ENCODE peak calls at places on chromosomes 13 and 19, in nine cellular contexts. One of them, this sample, is unnamed.

GRCh38 chr19:3184847-3185481 is 766 bp upstream of the NCLN start:
- DNase-seq in right lobe of liver: peak
- DNase-seq in fibroblast of lung: no peak
- DNase-seq in neural progenitor cell: peak
- DNase-seq in heart right ventricle: no peak
- DNase-seq in psoas muscle: peak
- DNase-seq in Peyer's patch: peak
- DNase-seq in AG04450: no peak
- DNase-seq in naive thymus-derived CD4-positive, alpha-beta T cell: no peak
- DNase-seq in this sample: no peak

GRCh38 chr13:42895781-42896180 is 96.3 kb downstream of the EPSTI1 start:
- DNase-seq in right lobe of liver: no peak
- DNase-seq in fibroblast of lung: no peak
- DNase-seq in neural progenitor cell: no peak
- DNase-seq in heart right ventricle: no peak
- DNase-seq in psoas muscle: peak
- DNase-seq in Peyer's patch: no peak
- DNase-seq in AG04450: no peak
- DNase-seq in naive thymus-derived CD4-positive, alpha-beta T cell: no peak
- DNase-seq in this sample: no peak

GRCh38 chr19:4878491-4878968 is 11.1 kb upstream of the PLIN3 start:
- DNase-seq in right lobe of liver: no peak
- DNase-seq in fibroblast of lung: no peak
- DNase-seq in neural progenitor cell: peak
- DNase-seq in heart right ventricle: no peak
- DNase-seq in psoas muscle: peak
- DNase-seq in Peyer's patch: no peak
- DNase-seq in AG04450: no peak
- DNase-seq in naive thymus-derived CD4-positive, alpha-beta T cell: no peak
- DNase-seq in this sample: no peak

GRCh38 chr19:55472463-55472862 is 4.0 kb upstream of the ZNF628 start:
- DNase-seq in right lobe of liver: no peak
- DNase-seq in fibroblast of lung: peak
- DNase-seq in neural progenitor cell: no peak
- DNase-seq in heart right ventricle: no peak
- DNase-seq in psoas muscle: no peak
- DNase-seq in Peyer's patch: no peak
- DNase-seq in AG04450: no peak
- DNase-seq in naive thymus-derived CD4-positive, alpha-beta T cell: no peak
- DNase-seq in this sample: no peak

GRCh38 chr19:18897108-18898029 is 1.4 kb upstream of the CERS1 start:
- DNase-seq in right lobe of liver: no peak
- DNase-seq in fibroblast of lung: no peak
- DNase-seq in neural progenitor cell: no peak
- DNase-seq in heart right ventricle: no peak
- DNase-seq in psoas muscle: no peak
- DNase-seq in Peyer's patch: no peak
- DNase-seq in AG04450: no peak
- DNase-seq in naive thymus-derived CD4-positive, alpha-beta T cell: no peak
- DNase-seq in this sample: no peak

GRCh38 chr19:28634031-28634328 is 579.0 kb downstream of the UQCRFS1 start:
- DNase-seq in right lobe of liver: no peak
- DNase-seq in fibroblast of lung: no peak
- DNase-seq in neural progenitor cell: no peak
- DNase-seq in heart right ventricle: no peak
- DNase-seq in psoas muscle: no peak
- DNase-seq in Peyer's patch: no peak
- DNase-seq in AG04450: no peak
- DNase-seq in naive thymus-derived CD4-positive, alpha-beta T cell: no peak
- DNase-seq in this sample: no peak

GRCh38 chr19:6676288-6676687 is 6.3 kb upstream of the TNFSF14 start:
- DNase-seq in right lobe of liver: no peak
- DNase-seq in fibroblast of lung: no peak
- DNase-seq in neural progenitor cell: no peak
- DNase-seq in heart right ventricle: no peak
- DNase-seq in psoas muscle: no peak
- DNase-seq in Peyer's patch: no peak
- DNase-seq in AG04450: no peak
- DNase-seq in naive thymus-derived CD4-positive, alpha-beta T cell: no peak
- DNase-seq in this sample: no peak

GRCh38 chr13:112735791-112736190 is 46.0 kb downstream of the ATP11A start:
- DNase-seq in right lobe of liver: no peak
- DNase-seq in fibroblast of lung: no peak
- DNase-seq in neural progenitor cell: no peak
- DNase-seq in heart right ventricle: no peak
- DNase-seq in psoas muscle: no peak
- DNase-seq in Peyer's patch: no peak
- DNase-seq in AG04450: no peak
- DNase-seq in naive thymus-derived CD4-positive, alpha-beta T cell: no peak
- DNase-seq in this sample: no peak

GRCh38 chr13:50261502-50261901 is 246.3 kb downstream of the KCNRG start:
- DNase-seq in right lobe of liver: no peak
- DNase-seq in fibroblast of lung: no peak
- DNase-seq in neural progenitor cell: no peak
- DNase-seq in heart right ventricle: no peak
- DNase-seq in psoas muscle: no peak
- DNase-seq in Peyer's patch: no peak
- DNase-seq in AG04450: no peak
- DNase-seq in naive thymus-derived CD4-positive, alpha-beta T cell: no peak
- DNase-seq in this sample: no peak
- H3K4me3 ChIP-seq in right lobe of liver: no peak
- H3K4me3 ChIP-seq in fibroblast of lung: no peak
- H3K4me3 ChIP-seq in neural progenitor cell: no peak
- H3K4me3 ChIP-seq in heart right ventricle: no peak
- H3K4me3 ChIP-seq in psoas muscle: no peak
- H3K4me3 ChIP-seq in Peyer's patch: no peak
- H3K4me3 ChIP-seq in AG04450: no peak
- H3K4me3 ChIP-seq in naive thymus-derived CD4-positive, alpha-beta T cell: no peak
- H3K4me3 ChIP-seq in this sample: no peak

GRCh38 chr13:30401347-30401746 is 20.9 kb upstream of the UBE2L5 start:
- DNase-seq in right lobe of liver: no peak
- DNase-seq in fibroblast of lung: no peak
- DNase-seq in neural progenitor cell: no peak
- DNase-seq in heart right ventricle: no peak
- DNase-seq in psoas muscle: no peak
- DNase-seq in Peyer's patch: no peak
- DNase-seq in AG04450: no peak
- DNase-seq in naive thymus-derived CD4-positive, alpha-beta T cell: no peak
- DNase-seq in this sample: no peak

GRCh38 chr13:30395192-30396158 is 26.8 kb upstream of the UBE2L5 start:
- DNase-seq in right lobe of liver: peak
- DNase-seq in fibroblast of lung: peak
- DNase-seq in neural progenitor cell: peak
- DNase-seq in heart right ventricle: peak
- DNase-seq in psoas muscle: peak
- DNase-seq in Peyer's patch: peak
- DNase-seq in AG04450: peak
- DNase-seq in naive thymus-derived CD4-positive, alpha-beta T cell: peak
- DNase-seq in this sample: peak

GRCh38 chr13:30396434-30397075 is 25.7 kb upstream of the UBE2L5 start:
- DNase-seq in right lobe of liver: no peak
- DNase-seq in fibroblast of lung: no peak
- DNase-seq in neural progenitor cell: no peak
- DNase-seq in heart right ventricle: no peak
- DNase-seq in psoas muscle: no peak
- DNase-seq in Peyer's patch: no peak
- DNase-seq in AG04450: no peak
- DNase-seq in naive thymus-derived CD4-positive, alpha-beta T cell: no peak
- DNase-seq in this sample: no peak

GRCh38 chr13:30400376-30400775 is 21.9 kb upstream of the UBE2L5 start:
- DNase-seq in right lobe of liver: no peak
- DNase-seq in fibroblast of lung: no peak
- DNase-seq in neural progenitor cell: no peak
- DNase-seq in heart right ventricle: no peak
- DNase-seq in psoas muscle: no peak
- DNase-seq in Peyer's patch: no peak
- DNase-seq in AG04450: no peak
- DNase-seq in naive thymus-derived CD4-positive, alpha-beta T cell: no peak
- DNase-seq in this sample: no peak

DNA sequence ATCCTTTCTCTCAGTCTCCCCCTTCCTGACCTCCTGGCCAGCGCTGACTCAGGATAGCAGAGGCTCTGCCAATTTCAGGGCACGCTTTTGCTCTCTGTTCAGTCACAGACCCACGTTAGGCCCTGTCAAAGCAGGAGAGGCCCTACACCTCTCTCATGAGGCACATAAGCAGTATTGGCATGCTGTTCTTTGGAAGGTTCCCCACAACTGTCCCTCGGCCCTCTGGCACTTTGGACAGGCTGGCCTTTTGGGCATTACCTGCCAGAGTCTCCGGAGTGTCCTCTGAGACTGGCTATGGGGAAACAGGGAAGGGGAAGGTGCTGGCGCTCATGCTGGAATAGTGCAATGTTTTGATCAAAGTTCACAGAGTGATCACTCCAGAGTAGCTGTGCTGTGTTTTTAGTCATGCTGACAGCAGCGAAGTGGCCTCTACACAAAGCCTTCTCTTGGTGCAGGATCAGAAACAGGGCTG is 23.7 kb upstream of the UBE2L5 start:
- DNase-seq in right lobe of liver: peak
- DNase-seq in fibroblast of lung: no peak
- DNase-seq in neural progenitor cell: no peak
- DNase-seq in heart right ventricle: no peak
- DNase-seq in psoas muscle: no peak
- DNase-seq in Peyer's patch: no peak
- DNase-seq in AG04450: no peak
- DNase-seq in naive thymus-derived CD4-positive, alpha-beta T cell: no peak
- DNase-seq in this sample: no peak
- H3K27ac ChIP-seq in right lobe of liver: peak
- H3K27ac ChIP-seq in fibroblast of lung: no peak
- H3K27ac ChIP-seq in neural progenitor cell: no peak
- H3K27ac ChIP-seq in heart right ventricle: no peak
- H3K27ac ChIP-seq in psoas muscle: no peak
- H3K27ac ChIP-seq in Peyer's patch: peak
- H3K27ac ChIP-seq in AG04450: no peak
- H3K27ac ChIP-seq in naive thymus-derived CD4-positive, alpha-beta T cell: no peak
- H3K27ac ChIP-seq in this sample: no peak

GRCh38 chr19:13011653-13012389 is 16.5 kb downstream of the NFIX start:
- DNase-seq in right lobe of liver: no peak
- DNase-seq in fibroblast of lung: no peak
- DNase-seq in neural progenitor cell: no peak
- DNase-seq in heart right ventricle: no peak
- DNase-seq in psoas muscle: peak
- DNase-seq in Peyer's patch: no peak
- DNase-seq in AG04450: no peak
- DNase-seq in naive thymus-derived CD4-positive, alpha-beta T cell: peak
- DNase-seq in this sample: no peak

GRCh38 chr19:13008926-13009787 is 13.9 kb downstream of the NFIX start:
- DNase-seq in right lobe of liver: no peak
- DNase-seq in fibroblast of lung: no peak
- DNase-seq in neural progenitor cell: no peak
- DNase-seq in heart right ventricle: no peak
- DNase-seq in psoas muscle: no peak
- DNase-seq in Peyer's patch: no peak
- DNase-seq in AG04450: no peak
- DNase-seq in naive thymus-derived CD4-positive, alpha-beta T cell: no peak
- DNase-seq in this sample: no peak

GRCh38 chr19:13012390-13012689 is 17.1 kb downstream of the NFIX start:
- DNase-seq in right lobe of liver: no peak
- DNase-seq in fibroblast of lung: no peak
- DNase-seq in neural progenitor cell: no peak
- DNase-seq in heart right ventricle: no peak
- DNase-seq in psoas muscle: no peak
- DNase-seq in Peyer's patch: no peak
- DNase-seq in AG04450: no peak
- DNase-seq in naive thymus-derived CD4-positive, alpha-beta T cell: no peak
- DNase-seq in this sample: no peak

GRCh38 chr19:13010992-13011652 is 15.8 kb downstream of the NFIX start:
- DNase-seq in right lobe of liver: no peak
- DNase-seq in fibroblast of lung: no peak
- DNase-seq in neural progenitor cell: no peak
- DNase-seq in heart right ventricle: no peak
- DNase-seq in psoas muscle: no peak
- DNase-seq in Peyer's patch: no peak
- DNase-seq in AG04450: no peak
- DNase-seq in naive thymus-derived CD4-positive, alpha-beta T cell: no peak
- DNase-seq in this sample: no peak

DNA sequence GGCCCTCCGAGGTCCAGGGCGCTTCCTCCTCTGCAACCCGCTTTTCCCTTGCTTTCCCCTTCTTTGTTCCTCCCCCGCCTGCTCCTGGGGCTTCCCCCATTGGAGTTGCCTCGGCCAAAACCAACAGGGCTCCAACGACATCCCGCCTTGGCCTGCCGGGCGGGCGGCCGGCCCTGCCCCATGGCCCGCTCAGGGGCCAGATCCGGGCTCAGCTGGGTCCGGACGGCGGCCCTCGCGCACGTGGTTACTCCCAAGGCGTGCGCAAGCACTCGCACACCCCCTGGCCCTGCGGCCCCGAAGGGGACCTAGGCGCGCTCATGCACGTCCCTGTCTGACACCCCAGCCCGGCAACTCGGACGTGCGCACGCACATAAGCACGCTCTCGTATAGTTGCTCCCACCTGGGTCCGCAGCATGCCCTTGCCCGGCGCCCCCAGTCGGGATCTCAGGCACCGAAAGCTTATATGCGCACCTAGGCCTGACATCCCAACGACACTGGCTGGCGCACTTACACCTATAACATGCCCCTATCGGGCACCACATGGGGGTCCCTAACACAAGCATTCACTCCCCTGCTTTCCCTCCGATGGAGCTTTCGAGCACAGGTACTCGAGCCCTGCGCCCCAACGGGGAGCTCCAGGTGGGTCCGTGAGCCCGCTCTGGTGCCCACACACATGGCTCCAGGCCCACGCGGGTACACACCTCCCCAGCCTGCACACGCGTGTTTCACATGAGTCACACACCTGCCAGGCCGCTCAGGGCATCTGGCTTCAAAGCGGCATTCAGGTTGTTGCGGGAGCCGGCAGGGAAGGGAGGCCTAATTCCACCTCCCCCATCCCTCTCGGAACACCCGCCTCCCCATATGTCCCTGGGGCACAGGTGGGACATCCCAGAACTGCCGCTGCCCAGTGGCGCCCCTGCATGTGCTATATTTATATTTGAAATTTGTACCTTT is 15.0 kb downstream of the NFIX start:
- DNase-seq in right lobe of liver: no peak
- DNase-seq in fibroblast of lung: no peak
- DNase-seq in neural progenitor cell: no peak
- DNase-seq in heart right ventricle: no peak
- DNase-seq in psoas muscle: peak
- DNase-seq in Peyer's patch: no peak
- DNase-seq in AG04450: no peak
- DNase-seq in naive thymus-derived CD4-positive, alpha-beta T cell: no peak
- DNase-seq in this sample: peak
- H3K4me3 ChIP-seq in right lobe of liver: no peak
- H3K4me3 ChIP-seq in fibroblast of lung: no peak
- H3K4me3 ChIP-seq in neural progenitor cell: no peak
- H3K4me3 ChIP-seq in heart right ventricle: no peak
- H3K4me3 ChIP-seq in psoas muscle: peak
- H3K4me3 ChIP-seq in Peyer's patch: no peak
- H3K4me3 ChIP-seq in AG04450: no peak
- H3K4me3 ChIP-seq in naive thymus-derived CD4-positive, alpha-beta T cell: no peak
- H3K4me3 ChIP-seq in this sample: peak

GRCh38 chr19:1079566-1080111 is 12.7 kb downstream of the ARHGAP45 start:
- DNase-seq in right lobe of liver: peak
- DNase-seq in fibroblast of lung: no peak
- DNase-seq in neural progenitor cell: no peak
- DNase-seq in heart right ventricle: no peak
- DNase-seq in psoas muscle: no peak
- DNase-seq in Peyer's patch: peak
- DNase-seq in AG04450: no peak
- DNase-seq in naive thymus-derived CD4-positive, alpha-beta T cell: no peak
- DNase-seq in this sample: no peak

GRCh38 chr19:1080360-1081161 is 13.6 kb downstream of the ARHGAP45 start:
- DNase-seq in right lobe of liver: peak
- DNase-seq in fibroblast of lung: no peak
- DNase-seq in neural progenitor cell: no peak
- DNase-seq in heart right ventricle: no peak
- DNase-seq in psoas muscle: no peak
- DNase-seq in Peyer's patch: no peak
- DNase-seq in AG04450: no peak
- DNase-seq in naive thymus-derived CD4-positive, alpha-beta T cell: no peak
- DNase-seq in this sample: no peak

GRCh38 chr19:1082165-1082927 is 12.8 kb downstream of the POLR2E start:
- DNase-seq in right lobe of liver: peak
- DNase-seq in fibroblast of lung: no peak
- DNase-seq in neural progenitor cell: peak
- DNase-seq in heart right ventricle: no peak
- DNase-seq in psoas muscle: peak
- DNase-seq in Peyer's patch: peak
- DNase-seq in AG04450: no peak
- DNase-seq in naive thymus-derived CD4-positive, alpha-beta T cell: peak
- DNase-seq in this sample: no peak

GRCh38 chr19:1082928-1083816 is 12.0 kb downstream of the POLR2E start:
- DNase-seq in right lobe of liver: peak
- DNase-seq in fibroblast of lung: no peak
- DNase-seq in neural progenitor cell: no peak
- DNase-seq in heart right ventricle: no peak
- DNase-seq in psoas muscle: no peak
- DNase-seq in Peyer's patch: no peak
- DNase-seq in AG04450: no peak
- DNase-seq in naive thymus-derived CD4-positive, alpha-beta T cell: no peak
- DNase-seq in this sample: no peak

DNA sequence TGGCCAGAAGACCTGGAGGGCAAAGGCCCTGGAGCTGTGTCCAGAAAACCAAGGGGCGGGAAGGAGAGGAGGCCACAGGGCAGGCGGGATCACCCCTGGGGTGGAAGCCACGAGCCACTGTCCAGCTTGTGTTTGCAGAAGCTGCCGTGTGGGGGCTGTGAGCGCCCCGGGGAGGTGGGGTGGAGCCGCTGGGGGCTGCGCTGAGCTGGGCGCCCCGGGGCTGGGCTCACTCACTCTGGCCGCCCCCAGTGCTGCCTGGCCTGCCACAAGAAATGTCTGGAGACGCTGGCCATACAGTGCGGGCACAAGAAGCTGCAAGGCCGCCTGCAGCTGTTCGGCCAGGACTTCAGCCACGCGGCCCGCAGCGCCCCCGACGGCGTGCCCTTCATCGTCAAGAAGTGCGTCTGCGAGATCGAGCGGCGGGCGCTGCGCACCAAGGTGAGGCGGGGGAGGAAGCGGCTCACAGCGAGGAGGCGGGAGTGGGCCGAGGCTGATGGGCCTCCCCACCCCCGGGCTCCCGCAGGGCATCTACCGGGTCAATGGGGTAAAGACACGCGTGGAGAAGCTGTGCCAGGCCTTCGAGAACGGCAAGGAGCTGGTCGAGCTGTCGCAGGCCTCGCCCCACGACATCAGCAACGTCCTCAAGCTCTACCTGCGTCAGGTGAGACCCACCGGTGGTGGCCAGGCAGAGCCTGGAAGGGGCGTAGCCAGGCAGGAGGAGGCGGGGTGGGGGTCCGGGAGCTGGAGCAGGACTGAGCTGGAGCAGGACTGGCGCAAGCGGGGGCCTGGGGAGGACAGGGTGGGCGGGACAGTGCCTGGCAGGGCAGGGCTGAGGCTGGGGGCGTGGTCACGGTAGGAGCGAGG is 13.6 kb downstream of the POLR2E start:
- DNase-seq in right lobe of liver: peak
- DNase-seq in fibroblast of lung: no peak
- DNase-seq in neural progenitor cell: peak
- DNase-seq in heart right ventricle: no peak
- DNase-seq in psoas muscle: no peak
- DNase-seq in Peyer's patch: no peak
- DNase-seq in AG04450: no peak
- DNase-seq in naive thymus-derived CD4-positive, alpha-beta T cell: no peak
- DNase-seq in this sample: no peak
- H3K27ac ChIP-seq in right lobe of liver: no peak
- H3K27ac ChIP-seq in fibroblast of lung: no peak
- H3K27ac ChIP-seq in neural progenitor cell: no peak
- H3K27ac ChIP-seq in heart right ventricle: no peak
- H3K27ac ChIP-seq in psoas muscle: no peak
- H3K27ac ChIP-seq in Peyer's patch: peak
- H3K27ac ChIP-seq in AG04450: no peak
- H3K27ac ChIP-seq in naive thymus-derived CD4-positive, alpha-beta T cell: peak
- H3K27ac ChIP-seq in this sample: no peak